ENCODE peak calls at places on chromosomes 3 and 15, in eight cellular contexts. Y, S, X, A, U, P, N and J are unnamed samples.

GRCh38 chr3:194555175-194556062 is 68.6 kb upstream of the ATP13A3 start:
- DNase-seq in Y (no peak), S (no peak), X (no peak), A (no peak), U (no peak), P (no peak), N (no peak), J (no peak)

GRCh38 chr3:16181361-16181760 is 6.9 kb downstream of the GALNT15 start:
- DNase-seq in Y (peak; percentile 89), S (no peak), X (no peak), A (no peak), U (no peak), P (peak; percentile 93), N (no peak), J (peak; percentile 89)

GRCh38 chr3:187507266-187507665 is 139.1 kb downstream of the RTP4 start:
- DNase-seq in Y (no peak), S (no peak), X (no peak), A (no peak), U (no peak), P (no peak), N (no peak), J (no peak)

GRCh38 chr3:16066975-16067374 is 107.5 kb upstream of the GALNT15 start:
- DNase-seq in Y (no peak), S (no peak), X (no peak), A (no peak), U (peak; percentile 100), P (peak; percentile 93), N (no peak), J (no peak)

GRCh38 chr15:38148476-38148875 is 104.2 kb upstream of the SPRED1 start:
- DNase-seq in Y (no peak), S (no peak), X (no peak), A (no peak), U (peak; percentile 66), P (peak; percentile 23), N (no peak), J (no peak)

GRCh38 chr3:89179355-89179997 is 72.1 kb downstream of the EPHA3 start:
- DNase-seq in Y (no peak), S (no peak), X (no peak), A (no peak), U (peak; percentile 96), P (no peak), N (no peak), J (no peak)

GRCh38 chr3:163476179-163476578 is 1602.1 kb downstream of the SI start:
- DNase-seq in Y (no peak), S (no peak), X (no peak), A (no peak), U (no peak), P (no peak), N (no peak), J (no peak)

GRCh38 chr3:49706456-49707112 is 12.9 kb downstream of the AMIGO3 start:
- DNase-seq in Y (no peak), S (no peak), X (no peak), A (no peak), U (no peak), P (no peak), N (no peak), J (no peak)

GRCh38 chr3:174253940-174254339 is 605.2 kb upstream of the NAALADL2 start:
- DNase-seq in Y (no peak), S (no peak), X (no peak), A (no peak), U (no peak), P (no peak), N (no peak), J (no peak)

GRCh38 chr3:145869958-145870357 is 291.0 kb downstream of the PLOD2 start:
- DNase-seq in Y (no peak), S (no peak), X (no peak), A (no peak), U (no peak), P (no peak), N (no peak), J (no peak)

GRCh38 chr3:169348981-169349942 is 314.2 kb downstream of the MECOM start:
- DNase-seq in Y (no peak), S (no peak), X (no peak), A (no peak), U (peak; percentile 94), P (peak; percentile 41), N (no peak), J (no peak)

GRCh38 chr3:159169828-159170227 is 368.0 kb downstream of the MFSD1 start:
- DNase-seq in Y (no peak), S (no peak), X (peak; percentile 3), A (peak; percentile 45), U (peak; percentile 76), P (peak; percentile 94), N (no peak), J (no peak)

GRCh38 chr15:77457619-77458265 is 37.1 kb downstream of the HMG20A start:
- DNase-seq in Y (no peak), S (no peak), X (no peak), A (no peak), U (peak; percentile 15), P (peak; percentile 62), N (no peak), J (no peak)

GRCh38 chr3:129596194-129597086 is 10.0 kb downstream of the PLXND1 start:
- DNase-seq in Y (peak; percentile 96), S (no peak), X (peak; percentile 91), A (peak; percentile 77), U (no peak), P (peak; percentile 95), N (peak; percentile 97), J (peak; percentile 87)

GRCh38 chr3:134031620-134031915 is 1.8 kb upstream of the SLCO2A1 start:
- DNase-seq in Y (no peak), S (no peak), X (no peak), A (no peak), U (no peak), P (no peak), N (no peak), J (no peak)

GRCh38 chr3:59289836-59290235 is 240.0 kb upstream of the CFAP20DC start:
- DNase-seq in Y (no peak), S (no peak), X (no peak), A (no peak), U (peak; percentile 55), P (no peak), N (no peak), J (no peak)

GRCh38 chr15:70522323-70522966 is 240.9 kb downstream of the UACA start:
- DNase-seq in Y (no peak), S (no peak), X (no peak), A (no peak), U (no peak), P (no peak), N (no peak), J (no peak)

GRCh38 chr15:66215811-66216210 is 37.7 kb downstream of the MEGF11 start:
- DNase-seq in Y (no peak), S (no peak), X (no peak), A (no peak), U (no peak), P (no peak), N (no peak), J (no peak)

GRCh38 chr3:9590282-9590791 is 36.7 kb upstream of the LHFPL4 start:
- DNase-seq in Y (no peak), S (no peak), X (no peak), A (no peak), U (no peak), P (no peak), N (no peak), J (no peak)

GRCh38 chr3:149401215-149401925 is 23.9 kb upstream of the TM4SF1 start:
- DNase-seq in Y (no peak), S (no peak), X (peak; percentile 97), A (peak; percentile 50), U (no peak), P (peak; percentile 48), N (no peak), J (no peak)

GRCh38 chr3:62688050-62688449 is 187.2 kb downstream of the CADPS start:
- DNase-seq in Y (no peak), S (no peak), X (no peak), A (no peak), U (peak; percentile 69), P (peak; percentile 54), N (no peak), J (no peak)

GRCh38 chr3:103767635-103768034 is 1332.8 kb downstream of the ZPLD1 start:
- DNase-seq in Y (no peak), S (no peak), X (no peak), A (no peak), U (no peak), P (no peak), N (no peak), J (no peak)

GRCh38 chr3:170355738-170356595 is 1.5 kb upstream of the SKIL start:
- DNase-seq in Y (peak; percentile 25), S (no peak), X (no peak), A (no peak), U (peak; percentile 50), P (peak; percentile 72), N (peak; percentile 46), J (no peak)

GRCh38 chr15:51051776-51052175 is 42.9 kb downstream of the TNFAIP8L3 start:
- DNase-seq in Y (peak; percentile 39), S (no peak), X (no peak), A (no peak), U (no peak), P (peak; percentile 44), N (no peak), J (peak; percentile 33)

GRCh38 chr3:50602675-50603191 is 8.8 kb downstream of the CISH start:
- DNase-seq in Y (peak; percentile 26), S (no peak), X (no peak), A (no peak), U (peak; percentile 75), P (no peak), N (no peak), J (no peak)

GRCh38 chr15:52558196-52558595 is 10.6 kb downstream of the ARPP19 start:
- DNase-seq in Y (no peak), S (peak; percentile 6), X (no peak), A (no peak), U (peak; percentile 96), P (peak; percentile 59), N (peak; percentile 54), J (no peak)

GRCh38 chr15:99016680-99017321 is 9.2 kb upstream of the PGPEP1L start:
- DNase-seq in Y (peak; percentile 51), S (no peak), X (no peak), A (no peak), U (peak; percentile 72), P (peak; percentile 84), N (peak; percentile 36), J (no peak)

GRCh38 chr3:30354513-30354912 is 251.9 kb upstream of the TGFBR2 start:
- DNase-seq in Y (no peak), S (no peak), X (no peak), A (no peak), U (no peak), P (no peak), N (no peak), J (no peak)
- H3K27ac ChIP-seq in Y (peak overlapping the region; percentile 42), S (no peak overlapping the region), X (no peak overlapping the region), A (no peak overlapping the region), U (no peak overlapping the region), P (no peak overlapping the region), N (no peak overlapping the region), J (peak overlapping the region; percentile 13)

GRCh38 chr3:54434761-54435160 is 312.4 kb downstream of the CACNA2D3 start:
- DNase-seq in Y (no peak), S (no peak), X (no peak), A (no peak), U (no peak), P (no peak), N (no peak), J (no peak)
- H3K27ac ChIP-seq in Y (no peak overlapping the region), S (no peak overlapping the region), X (no peak overlapping the region), A (no peak overlapping the region), U (no peak overlapping the region), P (no peak overlapping the region), N (no peak overlapping the region), J (no peak overlapping the region)

GRCh38 chr3:43180027-43180426 is 74.1 kb upstream of the POMGNT2 start:
- DNase-seq in Y (no peak), S (peak; percentile 20), X (peak; percentile 73), A (peak; percentile 73), U (peak; percentile 99), P (peak; percentile 81), N (no peak), J (no peak)
- H3K27ac ChIP-seq in Y (no peak overlapping the region), S (peak overlapping the region; percentile 52), X (peak overlapping the region; percentile 43), A (peak overlapping the region; percentile 85), U (peak overlapping the region; percentile 83), P (peak overlapping the region; percentile 66), N (no peak overlapping the region), J (no peak overlapping the region)

GRCh38 chr3:77102916-77103769 is 63.2 kb downstream of the ROBO2 start:
- DNase-seq in Y (no peak), S (no peak), X (no peak), A (no peak), U (peak; percentile 31), P (peak; percentile 15), N (no peak), J (no peak)
- H3K27ac ChIP-seq in Y (no peak overlapping the region), S (no peak overlapping the region), X (no peak overlapping the region), A (peak overlapping the region; percentile 34), U (no peak overlapping the region), P (no peak overlapping the region), N (no peak overlapping the region), J (no peak overlapping the region)